ENCODE peak calls at places on chromosomes 13 and 19, in five cellular contexts. Z, S, O, R and J are unnamed samples.

GRCh38 chr19:51799311-51799997 is 4.5 kb downstream of the FPR3 start:
- DNase-seq in R (no peak), Z (peak), S (peak), O (no peak), J (no peak)

GRCh38 chr13:25114220-25114619 is 18.3 kb downstream of the PABPC3 start:
- DNase-seq in Z (peak), S (peak), R (peak), O (peak), J (peak)

GRCh38 chr13:32503727-32504126 is 34.9 kb downstream of the N4BP2L2 start:
- DNase-seq in R (no peak), Z (no peak), S (no peak), O (no peak), J (no peak)

GRCh38 chr19:2547721-2548120 is 71.8 kb downstream of the GADD45B start:
- DNase-seq in S (no peak), Z (no peak), O (no peak), R (no peak), J (no peak)

GRCh38 chr13:94712287-94712811 is at the start of gene SOX21:
- DNase-seq in Z (peak), O (no peak), R (no peak), S (peak), J (no peak)

GRCh38 chr19:8973501-8974091 is 36.6 kb downstream of the MUC16 start:
- DNase-seq in R (no peak), S (no peak), Z (peak), O (peak), J (no peak)

GRCh38 chr13:97298816-97299215 is 76.7 kb downstream of the MBNL2 start:
- DNase-seq in R (no peak), Z (no peak), O (no peak), S (no peak), J (no peak)

GRCh38 chr13:79212064-79212619 is 193.9 kb downstream of the RBM26 start:
- DNase-seq in R (no peak), O (no peak), S (no peak), Z (no peak), J (no peak)

GRCh38 chr13:90201198-90201597 is 1146.3 kb upstream of the MIR17HG start:
- DNase-seq in O (no peak), Z (peak), R (no peak), S (no peak), J (no peak)

GRCh38 chr19:49985926-49986325 is 25.0 kb upstream of the SIGLEC11 start:
- DNase-seq in Z (peak), S (no peak), R (no peak), O (no peak), J (no peak)

GRCh38 chr13:109517516-109517915 is 268.9 kb downstream of the IRS2 start:
- DNase-seq in R (no peak), Z (peak), O (no peak), S (no peak), J (no peak)

GRCh38 chr13:50352720-50353491 is 337.7 kb downstream of the KCNRG start:
- DNase-seq in R (no peak), O (no peak), S (no peak), Z (no peak), J (no peak)

GRCh38 chr19:16739546-16739945 is 19.9 kb downstream of the NWD1 start:
- DNase-seq in R (no peak), Z (no peak), O (no peak), S (no peak), J (no peak)

GRCh38 chr13:72255908-72256307 is 388.9 kb upstream of the DACH1 start:
- DNase-seq in O (peak), Z (peak), R (no peak), S (peak), J (no peak)

GRCh38 chr13:30572859-30573275 is 44.9 kb upstream of the USPL1 start:
- DNase-seq in R (no peak), O (no peak), S (no peak), Z (peak), J (peak)

GRCh38 chr13:54261856-54262255 is 1233.2 kb downstream of the OLFM4 start:
- DNase-seq in S (no peak), Z (no peak), O (no peak), R (no peak), J (no peak)

GRCh38 chr19:42420055-42420544 is 7.1 kb downstream of the LIPE start:
- DNase-seq in O (no peak), R (peak), Z (peak), S (no peak), J (peak)

GRCh38 chr19:50636317-50637085 is 3.2 kb downstream of the SYT3 start:
- DNase-seq in S (no peak), O (no peak), Z (no peak), R (no peak), J (no peak)

GRCh38 chr13:93227280-93227905 is 786 bp downstream of the GPC6 start:
- DNase-seq in Z (peak), O (no peak), R (no peak), S (peak), J (no peak)